ENCODE peak calls at places on chromosomes 4 and X, in four cellular contexts. C is mesendoderm, S is H9, F is H1. K is an unnamed sample.

GRCh38 chr4:149910177-149910576 is 94.5 kb upstream of the IQCM start:
- DNase-seq in C (no peak), S (no peak), F (no peak), K (no peak)

GRCh38 chrX:1860936-1861670 is 246.2 kb downstream of the ASMT start:
- DNase-seq in C (no peak), S (no peak), F (no peak), K (no peak)

GRCh38 chr4:5893013-5893580 is at the start of gene CRMP1:
- DNase-seq in C (peak), S (peak), F (peak), K (no peak)

GRCh38 chrX:147875866-147876596 is 35.7 kb upstream of the FMR1 start:
- DNase-seq in C (no peak), S (no peak), F (no peak), K (no peak)

GRCh38 chr4:627347-627746 is 2.0 kb downstream of the PDE6B start:
- DNase-seq in C (no peak), S (peak), F (no peak), K (no peak)

GRCh38 chr4:3857316-3857926 is 91.2 kb downstream of the ADRA2C start:
- DNase-seq in C (no peak), S (no peak), F (no peak), K (no peak)

GRCh38 chrX:76850851-76851250 is 423.3 kb downstream of the MAGEE1 start:
- DNase-seq in C (peak), S (peak), F (peak), K (no peak)

GRCh38 chr4:75698162-75698962 is 25.2 kb upstream of the G3BP2 start:
- DNase-seq in C (peak), S (no peak), F (no peak), K (no peak)

GRCh38 chr4:102344520-102344954 is 745 bp downstream of the SLC39A8 start:
- DNase-seq in C (peak), S (peak), F (peak), K (no peak)

GRCh38 chr4:118034061-118034785 is at the start of gene NDST3:
- DNase-seq in C (peak), S (peak), F (peak), K (peak)

GRCh38 chr4:172601195-172601594 is 567.4 kb upstream of the GALNT7 start:
- DNase-seq in C (peak), S (no peak), F (no peak), K (no peak)

GRCh38 chr4:54189140-54189539 is 40.0 kb upstream of the PDGFRA start:
- DNase-seq in C (no peak), S (no peak), F (no peak), K (peak)

GRCh38 chrX:129006491-129006890 is 516.8 kb downstream of the SMARCA1 start:
- DNase-seq in C (peak), S (no peak), F (no peak), K (no peak)

GRCh38 chrX:153767674-153768055 is 3.6 kb downstream of the PLXNB3 start:
- DNase-seq in C (no peak), S (peak), F (no peak), K (no peak)

GRCh38 chrX:153377727-153378126 is 23.4 kb downstream of the PNMA6E start:
- DNase-seq in C (no peak), S (no peak), F (no peak), K (no peak)

GRCh38 chrX:47956016-47956415 is 47.8 kb downstream of the ZNF182 start:
- DNase-seq in C (no peak), S (no peak), F (no peak), K (no peak)

GRCh38 chr4:25814323-25814722 is 48.5 kb downstream of the SEL1L3 start:
- DNase-seq in C (no peak), S (no peak), F (no peak), K (peak)

GRCh38 chr4:66688674-66689073 is 856.6 kb downstream of the CENPC start:
- DNase-seq in C (no peak), S (no peak), F (no peak), K (peak)

GRCh38 chr4:38323141-38323634 is 340.8 kb upstream of the KLF3 start:
- DNase-seq in C (peak), S (no peak), F (no peak), K (peak)

GRCh38 chr4:85860066-85860465 is 385.1 kb downstream of the ARHGAP24 start:
- DNase-seq in C (no peak), S (no peak), F (no peak), K (peak)

GRCh38 chr4:13103382-13104015 is 380.6 kb downstream of the RAB28 start:
- DNase-seq in C (peak), S (peak), F (no peak), K (no peak)

GRCh38 chrX:50691820-50692219 is 122.2 kb downstream of the SHROOM4 start:
- DNase-seq in C (peak), S (peak), F (no peak), K (peak)

GRCh38 chrX:119990409-119990994 is 47.0 kb upstream of the NKAP start:
- DNase-seq in C (no peak), S (peak), F (peak), K (no peak)

GRCh38 chr4:165780735-165781134 is 92.3 kb upstream of the TLL1 start:
- DNase-seq in C (no peak), S (no peak), F (no peak), K (no peak)

DNA sequence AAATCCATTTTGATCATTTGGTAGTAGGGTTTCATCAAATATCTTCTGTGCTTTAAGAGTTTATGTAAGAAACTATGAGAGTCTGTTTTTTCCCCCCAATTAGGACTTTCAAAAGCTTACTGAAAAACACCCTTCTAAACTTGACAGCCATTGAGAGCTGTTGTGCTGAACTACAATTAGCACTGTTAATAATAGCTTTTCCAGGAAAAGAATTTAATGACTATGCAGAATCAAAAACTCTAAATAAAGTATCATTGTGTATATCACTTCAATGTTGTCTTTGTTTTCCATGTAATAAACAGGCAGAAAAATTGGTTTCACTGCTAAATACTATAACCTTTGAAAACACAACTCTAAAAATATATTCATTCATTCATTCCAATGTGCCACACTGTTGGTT is 121.4 kb upstream of the PDE5A start:
- DNase-seq in C (no peak), S (no peak), F (no peak), K (no peak)
- H3K56ac ChIP-seq in C (no peak), S (no peak), F (no peak), K (peak)

GRCh38 chr4:79563218-79563617 is 155.2 kb upstream of the GK2 start:
- DNase-seq in C (peak), S (no peak), F (no peak), K (no peak)
- H3K56ac ChIP-seq in C (no peak), S (no peak), F (no peak), K (no peak)

GRCh38 chr4:132101526-132101925 is 1047.6 kb upstream of the PCDH10 start:
- DNase-seq in C (peak), S (no peak), F (no peak), K (peak)
- H3K56ac ChIP-seq in C (no peak), S (no peak), F (no peak), K (no peak)

GRCh38 chr4:89258506-89258905 is 49.1 kb downstream of the GPRIN3 start:
- DNase-seq in C (peak), S (no peak), F (no peak), K (no peak)

GRCh38 chr4:89256203-89256800 is 51.3 kb downstream of the GPRIN3 start:
- DNase-seq in C (no peak), S (no peak), F (no peak), K (no peak)

GRCh38 chr4:89257376-89257775 is 50.2 kb downstream of the GPRIN3 start:
- DNase-seq in C (no peak), S (no peak), F (no peak), K (no peak)

GRCh38 chr4:89263265-89263664 is 44.3 kb downstream of the GPRIN3 start:
- DNase-seq in C (peak), S (no peak), F (no peak), K (no peak)

DNA sequence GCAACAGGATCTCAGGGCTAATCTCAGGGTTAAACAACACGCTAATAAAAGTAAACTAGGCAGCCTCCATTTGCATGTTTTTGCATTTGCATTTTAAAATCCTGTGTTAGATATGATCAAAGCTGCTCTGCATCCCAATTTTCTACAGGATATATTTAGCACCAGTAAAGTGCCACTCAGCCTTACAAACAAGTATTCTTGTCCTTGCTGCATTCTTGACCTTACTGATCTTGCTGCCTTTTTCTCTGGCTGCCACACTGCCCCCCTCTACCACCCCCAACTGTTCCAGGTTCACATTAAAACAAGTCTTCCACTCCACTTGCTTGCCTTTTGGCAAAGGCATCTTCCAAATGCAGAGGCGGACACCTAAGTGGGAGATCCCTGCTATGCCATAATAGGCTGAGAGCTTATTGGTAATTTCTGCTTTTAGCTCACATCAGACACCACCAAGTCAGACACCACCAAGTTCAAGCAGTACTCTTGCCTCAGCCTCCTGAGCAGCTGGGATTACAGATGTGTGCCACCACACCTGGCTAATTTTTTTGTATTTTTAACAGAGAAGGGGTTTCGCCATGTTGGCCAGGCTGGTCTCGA is 48.1 kb downstream of the GPRIN3 start:
- DNase-seq in C (peak), S (no peak), F (no peak), K (no peak)
- H3K56ac ChIP-seq in C (peak), S (no peak), F (no peak), K (no peak)

DNA sequence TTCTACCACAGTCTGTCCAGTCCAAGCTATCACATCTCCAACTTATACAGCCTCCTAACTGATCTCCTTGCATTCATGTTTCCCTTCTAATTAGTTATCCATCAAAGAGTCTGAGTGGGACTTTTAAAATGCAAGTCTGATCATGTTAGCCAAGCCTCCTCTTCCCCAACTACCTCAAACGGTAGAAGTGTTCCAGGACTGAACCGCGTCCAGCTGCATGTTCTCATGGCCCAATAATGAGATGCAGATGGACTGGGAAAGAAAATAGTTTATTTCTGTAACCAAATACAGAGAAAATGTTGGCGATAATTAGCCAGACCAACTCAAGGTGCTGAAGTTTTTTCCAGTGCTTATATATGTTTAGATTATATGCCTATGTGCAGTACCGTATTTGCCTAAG is 46.6 kb upstream of the PPP1R2C start:
- DNase-seq in C (no peak), S (no peak), F (no peak), K (no peak)
- H3K56ac ChIP-seq in C (no peak), S (no peak), F (no peak), K (no peak)

DNA sequence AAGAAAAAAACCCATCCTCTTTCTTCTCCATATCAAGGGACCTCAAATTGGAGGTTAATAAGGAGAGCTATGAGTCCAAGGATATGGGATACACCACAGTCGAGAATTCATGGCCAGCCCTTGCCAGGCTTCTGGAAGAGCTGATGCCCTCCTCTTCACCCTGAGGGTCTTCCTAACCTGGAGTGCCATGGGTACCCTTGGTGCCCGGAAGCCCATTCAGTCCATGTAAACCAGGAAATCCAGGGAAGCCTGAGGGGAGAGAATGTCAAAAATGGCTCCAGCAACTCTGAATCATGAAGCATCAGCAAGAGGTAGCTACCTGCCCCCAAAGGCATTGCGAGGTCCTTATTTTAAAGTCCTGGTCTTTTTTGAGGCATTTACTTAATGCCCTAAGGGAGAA is 78.2 kb downstream of the ATG4A start:
- DNase-seq in C (no peak), S (no peak), F (no peak), K (no peak)
- H3K56ac ChIP-seq in C (no peak), S (no peak), F (no peak), K (no peak)

GRCh38 chrX:137032378-137032694 is 1.5 kb downstream of the GPR101 start:
- DNase-seq in C (no peak), S (no peak), F (no peak), K (no peak)
- H3K56ac ChIP-seq in C (peak), S (no peak), F (no peak), K (no peak)

DNA sequence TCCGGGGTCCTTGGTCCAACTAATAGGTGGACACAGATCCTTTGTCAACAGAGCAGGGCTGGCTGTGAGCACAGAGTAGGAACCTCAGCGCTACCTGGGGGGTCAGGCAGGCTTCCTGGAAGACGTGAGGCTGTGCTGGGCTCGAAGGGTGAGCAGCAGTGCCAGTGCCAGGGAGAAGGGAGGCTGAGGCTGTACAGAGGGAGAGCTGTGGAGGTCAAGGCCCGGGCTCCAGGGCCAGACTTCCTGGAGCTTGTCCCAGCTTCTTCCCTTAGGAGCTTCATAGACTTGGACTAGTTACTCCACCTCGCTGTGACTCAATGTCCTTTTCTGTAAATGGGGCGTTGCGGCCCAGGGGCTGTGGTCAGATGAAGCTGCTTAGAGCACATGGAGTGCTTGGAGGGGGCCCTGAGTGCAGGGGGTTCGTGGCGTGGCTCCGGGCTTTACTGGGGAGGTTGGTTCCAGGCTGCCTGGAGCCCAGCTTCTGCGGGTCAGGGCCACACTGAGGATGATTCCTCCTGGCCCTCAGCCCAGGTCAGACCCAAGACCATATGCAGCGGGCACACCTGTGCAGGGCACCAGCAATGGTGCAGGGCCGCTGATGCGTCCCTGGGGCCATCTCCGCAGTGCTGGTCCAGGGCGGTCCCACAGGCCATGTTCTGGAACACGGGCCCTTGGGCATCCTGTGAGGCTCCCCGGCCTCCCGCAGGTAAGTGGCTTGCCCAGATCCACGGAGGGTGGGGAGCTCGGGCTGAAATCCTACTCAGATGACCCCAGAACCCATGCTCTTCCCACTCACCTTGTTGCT is 98.1 kb downstream of the DCTD start:
- DNase-seq in C (no peak), S (no peak), F (no peak), K (no peak)
- H3K56ac ChIP-seq in C (peak), S (no peak), F (no peak), K (no peak)

DNA sequence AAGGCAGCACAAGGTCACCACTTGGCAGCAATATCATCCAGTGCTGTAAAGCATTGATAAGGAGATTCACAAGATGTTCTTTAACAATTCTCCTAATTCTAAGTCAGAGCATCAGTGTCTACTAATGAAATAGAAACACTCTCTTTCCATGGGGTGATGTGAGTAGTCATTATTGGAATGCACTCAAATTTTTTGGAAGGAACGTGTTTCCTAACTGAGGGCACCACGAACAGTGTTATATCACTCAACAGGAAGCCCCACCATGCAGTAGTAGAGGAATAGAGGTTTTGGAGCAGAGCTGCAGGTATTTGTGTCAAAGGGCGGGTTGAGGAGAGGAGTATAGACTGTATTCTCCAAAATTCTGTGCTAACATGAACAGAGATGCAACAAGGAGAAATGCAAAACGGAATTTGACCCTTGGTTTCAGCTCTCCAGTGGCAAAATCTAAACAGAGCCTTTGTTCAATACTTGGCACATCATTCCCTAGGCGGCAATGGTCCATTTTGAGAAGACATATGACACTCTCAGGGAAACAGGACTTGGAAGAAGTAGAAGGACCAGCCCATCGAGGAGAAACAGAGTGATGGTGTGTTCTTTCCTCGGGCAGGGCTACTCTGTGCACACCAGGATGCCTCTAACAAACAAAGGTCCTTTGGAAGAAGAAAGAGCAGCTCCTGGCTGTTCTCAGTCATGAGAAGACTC is 98.9 kb downstream of the CPEB2 start:
- DNase-seq in C (no peak), S (no peak), F (no peak), K (peak)
- H3K56ac ChIP-seq in C (no peak), S (no peak), F (no peak), K (no peak)

GRCh38 chr4:56209767-56210166 is 177.5 kb downstream of the AASDH start:
- DNase-seq in C (no peak), S (peak), F (no peak), K (no peak)
- H3K56ac ChIP-seq in C (no peak), S (no peak), F (no peak), K (no peak)